ENCODE peak calls at places on chromosomes 3 and 15, in four cellular contexts. M, B, G and P are unnamed samples.

GRCh38 chr3:128273841-128274573 is 120.7 kb downstream of the EEFSEC start:
- DNase-seq in B (no peak), G (peak; percentile 34), M (no peak), P (peak; percentile 17)

GRCh38 chr3:5607581-5607980 is 420.1 kb downstream of the EDEM1 start:
- DNase-seq in B (no peak), M (no peak), G (no peak), P (no peak)

GRCh38 chr3:22122567-22122966 is 371.6 kb upstream of the ZNF385D start:
- DNase-seq in G (no peak), B (no peak), M (no peak), P (no peak)

GRCh38 chr3:152471814-152472605 is 203.3 kb downstream of the MBNL1 start:
- DNase-seq in G (peak; percentile 69), B (peak; percentile 71), M (peak; percentile 54), P (peak; percentile 37)

GRCh38 chr15:66077320-66077663 is 176.3 kb downstream of the MEGF11 start:
- DNase-seq in B (no peak), G (no peak), M (no peak), P (no peak)

GRCh38 chr3:10420745-10421475 is 84.5 kb downstream of the ATP2B2 start:
- DNase-seq in B (no peak), G (no peak), M (no peak), P (no peak)

GRCh38 chr3:12158387-12159226 is at the start of gene TIMP4:
- DNase-seq in M (peak; percentile 28), B (peak; percentile 83), G (peak; percentile 69), P (peak; percentile 63)

GRCh38 chr3:64546856-64547255 is 140.9 kb downstream of the ADAMTS9 start:
- DNase-seq in M (no peak), G (no peak), B (no peak), P (no peak)

GRCh38 chr15:35567392-35567791 is 21.4 kb upstream of the DPH6 start:
- DNase-seq in M (no peak), G (no peak), B (no peak), P (no peak)

GRCh38 chr3:74067296-74067695 is 442.6 kb upstream of the PDZRN3 start:
- DNase-seq in M (peak; percentile 32), G (no peak), B (no peak), P (no peak)

GRCh38 chr3:74066456-74066855 is 441.7 kb upstream of the PDZRN3 start:
- DNase-seq in G (no peak), M (no peak), B (no peak), P (peak; percentile 31)
- H3K56ac ChIP-seq in G (no peak overlapping the region), M (no peak overlapping the region), B (no peak overlapping the region), P (no peak overlapping the region)

GRCh38 chr3:197028711-197029510 is 706 bp downstream of the MELTF start:
- DNase-seq in G (peak; percentile 61), M (no peak), B (peak; percentile 22), P (peak; percentile 38)
- H2BK15ac ChIP-seq in G (peak overlapping the region; percentile 46), M (no peak overlapping the region), B (no peak overlapping the region), P (no peak overlapping the region)

GRCh38 chr3:121418182-121418581 is 127.6 kb downstream of the POLQ start:
- DNase-seq in B (no peak), G (no peak), M (no peak), P (no peak)
- H3K23ac ChIP-seq in B (no peak overlapping the region), G (no peak overlapping the region), M (no peak overlapping the region), P (no peak overlapping the region)

GRCh38 chr3:154615451-154615850 is 185.5 kb upstream of the GPR149 start:
- DNase-seq in G (no peak), B (no peak), M (no peak), P (no peak)

GRCh38 chr3:154616298-154616697 is 186.3 kb upstream of the GPR149 start:
- DNase-seq in M (no peak), B (peak; percentile 44), G (peak; percentile 58), P (peak; percentile 73)

DNA sequence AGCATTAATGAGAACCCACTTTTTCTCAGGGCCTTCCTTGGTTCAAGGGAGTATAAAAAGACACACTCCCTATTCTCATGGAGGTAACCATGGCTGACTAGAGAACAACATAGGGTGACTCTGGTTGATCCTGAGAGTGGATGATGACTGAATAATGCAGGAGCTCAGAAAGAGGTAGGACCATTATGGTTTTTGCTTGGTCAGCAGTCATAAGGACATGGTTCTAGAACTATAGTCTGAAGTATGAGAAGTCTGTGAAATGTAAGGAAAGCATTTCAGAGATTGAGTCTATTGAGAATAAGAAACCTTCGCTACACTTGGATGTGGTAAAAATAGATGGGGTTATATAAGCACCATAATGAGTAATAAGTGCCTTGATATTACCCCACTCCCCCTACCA is 184.1 kb upstream of the GPR149 start:
- DNase-seq in M (no peak), B (no peak), G (no peak), P (no peak)
- H3K56ac ChIP-seq in M (no peak overlapping the region), B (no peak overlapping the region), G (no peak overlapping the region), P (no peak overlapping the region)

GRCh38 chr3:183698318-183698731 is 728 bp downstream of the YEATS2 start:
- DNase-seq in G (no peak), B (peak; percentile 57), M (peak; percentile 35), P (no peak)
- H2BK15ac ChIP-seq in G (no peak overlapping the region), B (no peak overlapping the region), M (peak overlapping the region; percentile 9), P (no peak overlapping the region)

DNA sequence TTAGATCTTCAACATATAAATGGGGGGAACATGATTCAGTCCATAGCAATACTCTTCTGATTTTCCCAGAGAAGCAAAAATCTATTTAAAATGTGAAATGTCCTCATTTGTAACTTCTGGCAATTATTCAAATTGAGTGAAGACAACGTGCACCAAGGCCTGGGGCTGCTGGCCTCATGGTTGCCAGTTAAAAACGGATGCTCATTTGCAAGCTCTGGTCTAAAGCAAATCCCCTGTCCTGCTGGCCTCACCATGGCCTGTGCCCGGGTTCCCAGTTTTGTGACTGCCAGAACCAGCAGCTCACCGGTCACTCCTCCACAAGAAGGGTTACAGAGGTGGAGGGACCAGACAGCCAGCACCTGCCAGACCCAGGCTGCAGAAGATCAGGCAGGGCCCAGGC is 8.2 kb downstream of the POMGNT2 start:
- DNase-seq in M (no peak), G (no peak), B (no peak), P (no peak)
- H3K23ac ChIP-seq in M (no peak overlapping the region), G (no peak overlapping the region), B (no peak overlapping the region), P (no peak overlapping the region)

DNA sequence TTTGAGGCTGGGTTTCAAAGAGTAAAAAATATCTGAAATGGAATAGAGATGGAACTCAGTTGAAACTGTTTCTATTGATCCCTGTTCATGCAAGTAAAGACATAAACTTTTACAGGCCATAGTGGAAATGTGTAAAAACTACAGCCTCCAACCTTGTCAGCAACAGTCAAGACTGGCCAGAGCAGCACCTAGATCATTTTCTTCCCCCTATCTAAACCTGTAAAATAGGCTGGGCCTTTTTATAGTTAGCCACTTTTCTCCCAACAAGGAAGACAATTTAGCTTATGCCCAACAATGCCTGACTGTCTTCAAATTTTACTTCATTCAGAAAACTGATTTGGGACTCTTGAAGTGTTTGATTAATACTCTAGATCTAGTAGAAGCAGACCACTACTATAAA is 91.5 kb upstream of the CMC1 start:
- DNase-seq in G (no peak), B (no peak), M (no peak), P (no peak)
- H3K56ac ChIP-seq in G (no peak overlapping the region), B (no peak overlapping the region), M (no peak overlapping the region), P (no peak overlapping the region)

DNA sequence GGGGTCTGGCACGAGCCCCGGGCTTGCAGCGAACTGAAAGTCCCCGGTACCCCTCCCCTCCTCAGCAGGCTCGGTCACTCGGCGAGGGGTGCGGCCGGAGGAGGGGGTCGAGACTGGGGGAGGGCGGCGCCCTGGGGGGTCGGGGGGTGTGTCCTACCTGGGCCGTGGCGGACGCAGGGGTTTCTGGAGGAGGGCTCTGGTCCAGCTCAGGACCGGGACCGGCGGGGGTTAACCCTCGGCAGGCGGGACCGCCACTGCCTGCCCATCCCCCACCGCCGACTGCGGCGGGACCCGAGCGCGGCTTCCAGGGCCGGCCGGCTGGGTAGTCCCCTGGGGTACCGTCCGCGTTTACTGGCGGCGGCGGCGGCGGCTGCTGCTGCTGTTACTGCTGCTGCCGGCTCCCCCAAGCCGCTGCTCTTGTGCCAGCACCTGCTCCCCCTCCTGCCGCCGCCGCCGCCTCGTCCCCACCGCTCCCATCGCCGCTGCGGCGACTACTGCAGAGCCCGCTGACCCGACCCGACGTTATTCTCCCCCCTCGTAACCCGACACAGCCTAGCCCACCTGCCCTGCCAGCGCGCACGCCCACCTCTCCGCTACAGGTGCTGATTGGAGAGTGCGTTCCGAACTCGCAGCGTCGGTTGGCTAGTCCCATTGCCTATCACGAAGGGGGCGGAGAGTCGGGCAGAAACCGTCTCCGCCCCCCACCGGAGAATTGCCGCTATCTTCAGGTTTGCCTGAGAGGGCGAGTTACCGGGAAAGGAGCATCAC is at the start of gene TTBK2:
- DNase-seq in B (peak; percentile 99), M (peak; percentile 99), G (peak; percentile 98), P (peak; percentile 99)
- H2BK15ac ChIP-seq in B (no peak within 1 kb of the TSS), M (peak within 1 kb of the TSS; percentile 30), G (no peak within 1 kb of the TSS), P (no peak within 1 kb of the TSS)

DNA sequence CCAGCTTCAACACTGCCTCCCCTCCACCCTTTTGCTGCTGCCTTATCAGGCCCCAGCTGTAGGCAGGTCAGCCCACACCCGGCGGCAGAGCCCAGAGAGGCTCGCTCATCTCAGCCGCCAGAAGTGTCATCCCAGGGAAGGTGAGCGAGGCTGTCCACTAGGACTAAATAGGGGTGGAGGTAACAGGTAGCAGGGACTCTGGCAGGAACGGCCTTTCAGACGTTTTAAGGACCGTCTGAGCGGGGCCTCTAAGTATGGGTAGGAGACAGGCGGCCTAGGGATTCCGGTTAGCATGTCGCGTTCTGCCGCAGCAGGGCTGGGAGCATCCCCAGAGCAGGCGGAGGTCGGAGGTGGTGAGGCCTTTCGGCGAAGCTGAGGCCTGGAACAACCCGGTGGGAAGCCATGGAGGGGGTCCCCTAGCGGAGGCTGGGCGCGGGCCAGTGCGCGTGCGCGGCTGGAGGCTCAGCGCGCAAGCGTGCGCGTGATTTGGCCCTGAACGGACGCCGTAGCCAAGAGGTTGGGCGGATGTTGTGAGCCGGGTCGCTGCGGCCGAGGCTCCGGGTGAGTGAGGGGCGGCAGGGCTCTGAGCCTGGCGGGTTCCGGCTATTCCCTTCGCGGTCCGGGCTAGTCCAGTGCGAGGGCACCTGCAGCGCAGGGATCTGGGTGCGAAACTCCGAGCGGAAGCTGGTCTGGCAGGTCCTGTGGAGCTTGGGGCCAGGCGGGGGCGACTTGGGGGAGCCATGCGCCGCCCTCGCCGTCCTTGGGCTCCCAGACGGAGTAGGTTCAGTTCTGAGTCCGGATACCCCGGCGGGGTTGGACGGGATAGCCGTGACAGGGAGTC is at the start of the genes MST1 and RNF123:
- DNase-seq in G (peak; percentile 98), B (peak; percentile 97), M (peak; percentile 89), P (peak; percentile 94)
- H3K23ac ChIP-seq in G (no peak within 1 kb of the TSS), B (no peak within 1 kb of the TSS), M (peak within 1 kb of the TSS; percentile 67), P (no peak within 1 kb of the TSS)

GRCh38 chr3:78802588-78802930 is 965.2 kb downstream of the ROBO1 start:
- DNase-seq in G (no peak), M (no peak), B (no peak), P (no peak)

GRCh38 chr3:78801923-78802587 is 965.7 kb downstream of the ROBO1 start:
- DNase-seq in M (peak; percentile 42), B (no peak), G (no peak), P (no peak)

GRCh38 chr3:78804251-78805037 is 963.4 kb downstream of the ROBO1 start:
- DNase-seq in B (peak; percentile 22), G (no peak), M (peak; percentile 48), P (no peak)

GRCh38 chr3:78798266-78798832 is 969.4 kb downstream of the ROBO1 start:
- DNase-seq in G (no peak), B (no peak), M (no peak), P (no peak)

DNA sequence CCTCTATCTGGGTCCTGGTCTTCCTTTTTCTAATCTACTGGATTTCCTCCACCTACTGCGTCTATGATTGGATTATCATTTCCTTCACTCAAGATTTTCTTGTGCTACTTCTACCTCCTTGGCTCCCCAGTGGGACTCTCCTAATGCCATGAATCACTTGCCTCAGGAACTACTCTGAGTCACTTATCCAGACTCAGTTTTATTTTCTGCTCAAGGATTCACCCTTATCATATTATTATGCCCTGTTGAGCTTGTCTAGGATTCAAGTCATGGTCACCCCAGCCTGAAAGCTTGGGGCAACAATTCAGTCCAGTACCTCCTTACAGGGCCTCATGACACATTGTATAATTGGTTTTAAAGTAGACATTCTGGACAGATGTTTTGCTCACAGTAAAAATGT is 968.1 kb downstream of the ROBO1 start:
- DNase-seq in B (no peak), G (no peak), M (no peak), P (no peak)
- H3K56ac ChIP-seq in B (no peak overlapping the region), G (no peak overlapping the region), M (no peak overlapping the region), P (no peak overlapping the region)